ENCODE peak calls at places on chromosomes 7 and 10, in nine cellular contexts. Q is colonic mucosa, P is H9, I is GM13977, B is Calu3, E is pancreas, M is foreskin fibroblast, C is GM06990, K is astrocyte of the spinal cord. Y is an unnamed sample.
A peak's percentile ranks its signal among the peaks of the same experiment; 100 is the strongest.

GRCh38 chr10:62527019-62527827 is 153.1 kb downstream of the ZNF365 start:
- DNase-seq in K (no peak), Q (no peak), E (no peak), I (no peak), P (no peak), B (no peak), C (peak; percentile 76), M (no peak), Y (no peak)

GRCh38 chr10:112631501-112632410 is 184.7 kb downstream of the VTI1A start:
- DNase-seq in B (peak; percentile 54), M (peak; percentile 37), C (no peak), E (no peak), K (peak; percentile 29), P (no peak), Q (no peak), I (no peak), Y (no peak)

GRCh38 chr7:134548877-134549276 is at the start of gene AKR1B15:
- DNase-seq in B (no peak), C (peak; percentile 67), P (no peak), E (no peak), M (peak; percentile 41), Q (no peak), K (no peak), I (peak; percentile 74), Y (no peak)

GRCh38 chr7:83931968-83932367 is 262.6 kb downstream of the SEMA3A start:
- DNase-seq in Q (no peak), B (no peak), C (no peak), P (no peak), K (no peak), M (no peak), E (no peak), I (no peak), Y (no peak)

GRCh38 chr7:74412061-74412460 is 41.6 kb upstream of the GTF2IRD1 start:
- DNase-seq in B (no peak), M (no peak), I (no peak), P (no peak), Q (no peak), C (no peak), K (no peak), E (no peak), Y (no peak)

GRCh38 chr10:25130911-25131310 is 43.9 kb upstream of the GPR158 start:
- DNase-seq in C (no peak), M (peak; percentile 9), E (no peak), B (no peak), Q (no peak), I (no peak), P (no peak), K (peak; percentile 69), Y (no peak)

GRCh38 chr10:121409466-121410104 is 188.7 kb downstream of the FGFR2 start:
- DNase-seq in E (no peak), B (no peak), K (peak; percentile 39), M (no peak), C (no peak), I (no peak), P (no peak), Q (no peak), Y (no peak)

GRCh38 chr10:8302565-8302964 is 248.1 kb downstream of the GATA3 start:
- DNase-seq in E (no peak), Q (no peak), M (no peak), C (no peak), I (no peak), B (no peak), K (no peak), P (no peak), Y (no peak)

GRCh38 chr7:133052826-133053225 is 29.1 kb downstream of the CHCHD3 start:
- DNase-seq in B (no peak), E (no peak), I (no peak), Q (no peak), C (no peak), P (no peak), M (no peak), K (no peak), Y (no peak)

GRCh38 chr7:133050200-133050995 is 31.5 kb downstream of the CHCHD3 start:
- DNase-seq in E (no peak), B (no peak), Q (no peak), P (no peak), I (no peak), K (no peak), C (no peak), M (no peak), Y (no peak)

GRCh38 chr7:133051719-133052118 is 30.2 kb downstream of the CHCHD3 start:
- DNase-seq in Q (no peak), E (no peak), M (no peak), B (no peak), I (no peak), C (no peak), K (no peak), P (no peak), Y (no peak)

GRCh38 chr7:133052357-133052756 is 29.5 kb downstream of the CHCHD3 start:
- DNase-seq in E (no peak), M (no peak), Q (no peak), I (no peak), C (no peak), P (no peak), B (no peak), K (no peak), Y (no peak)

DNA sequence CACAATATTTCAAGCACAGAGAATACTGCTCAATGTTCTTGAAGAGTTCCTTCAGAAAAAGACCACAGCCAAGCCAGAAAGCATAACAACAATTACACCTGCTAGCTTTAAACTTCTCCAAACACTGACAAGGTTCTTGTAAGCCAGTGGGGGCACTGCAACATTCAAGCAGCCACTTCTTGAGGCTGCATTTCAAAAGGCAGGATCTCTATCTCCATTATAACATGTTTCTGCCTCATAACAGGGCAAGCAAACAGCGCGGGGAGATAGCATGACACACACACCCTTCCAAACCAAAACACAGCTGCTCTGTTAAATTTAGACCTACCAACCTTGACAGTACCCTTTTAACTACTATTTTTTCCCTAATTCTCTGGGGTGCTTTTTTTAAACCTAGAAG is 30.8 kb downstream of the CHCHD3 start:
- DNase-seq in K (peak; percentile 27), C (no peak), M (peak; percentile 15), B (no peak), Q (no peak), E (no peak), I (peak; percentile 40), P (no peak), Y (no peak)
- TF ChIP-seq CTCF in K (peak; percentile 43), C (peak; percentile 40), M (peak; percentile 21), B (no peak), Q (no peak), E (no peak), I (peak; percentile 48), P (peak; percentile 51), Y (peak; percentile 27)

DNA sequence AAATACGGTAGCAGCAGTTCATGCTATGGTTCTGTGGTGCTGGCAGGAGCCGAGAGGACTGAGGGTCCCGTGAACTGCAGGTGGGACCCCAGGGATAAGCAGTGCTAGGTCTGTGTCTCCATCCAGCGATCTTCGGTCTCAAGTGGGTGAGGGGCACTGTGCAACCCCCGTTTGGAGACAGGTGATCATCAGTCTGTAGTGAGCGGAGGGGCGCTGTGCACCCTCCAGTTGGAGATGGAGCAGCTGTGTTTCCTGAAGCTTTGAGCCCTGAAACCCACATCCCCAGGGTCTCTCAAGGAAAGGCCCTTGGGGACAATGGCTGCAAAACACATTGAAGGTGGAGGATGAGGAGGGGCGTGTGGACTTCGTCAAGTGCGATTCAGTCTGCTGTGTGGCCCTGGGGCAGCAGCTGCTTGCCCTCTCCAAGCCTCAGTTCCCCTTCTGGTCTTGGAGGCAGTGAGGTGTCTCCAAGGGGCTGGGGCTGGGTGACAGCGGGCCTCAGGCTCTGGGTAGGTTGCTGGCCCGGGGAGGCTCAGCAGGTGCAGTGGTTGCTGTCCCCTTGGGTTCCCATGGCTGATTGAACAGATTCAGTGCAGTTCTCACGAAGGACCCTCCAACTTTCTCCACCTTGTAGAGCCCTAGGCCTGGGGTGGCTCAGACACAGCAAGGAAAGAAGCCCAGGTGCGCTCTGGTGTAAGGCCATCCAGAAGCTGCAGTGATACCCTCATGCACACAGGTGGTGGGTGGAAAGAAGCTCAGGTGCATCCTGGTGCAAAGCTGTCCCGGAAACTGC is 160.7 kb downstream of the ADARB2 start:
- DNase-seq in B (no peak), I (no peak), C (no peak), Q (no peak), M (no peak), K (no peak), E (no peak), P (no peak), Y (no peak)
- TF ChIP-seq CTCF in B (no peak), I (no peak), C (no peak), Q (no peak), M (no peak), K (no peak), E (no peak), P (no peak), Y (no peak)

GRCh38 chr7:106779877-106780276 is 85.2 kb upstream of the PIK3CG start:
- DNase-seq in P (peak; percentile 84), B (peak; percentile 78), I (no peak), K (no peak), E (peak; percentile 57), Q (peak; percentile 69), C (no peak), M (no peak), Y (no peak)
- TF ChIP-seq CTCF in P (peak; percentile 64), B (peak; percentile 39), I (peak; percentile 35), K (no peak), E (no peak), Q (peak; percentile 24), C (peak; percentile 43), M (no peak), Y (peak; percentile 19)

GRCh38 chr7:91846436-91846835 is 34.1 kb downstream of the MTERF1 start:
- DNase-seq in C (no peak), B (no peak), E (no peak), M (no peak), I (no peak), K (no peak), P (no peak), Q (no peak), Y (no peak)

GRCh38 chr7:91850455-91850854 is 30.0 kb downstream of the MTERF1 start:
- DNase-seq in C (no peak), E (no peak), K (peak; percentile 27), M (no peak), B (no peak), Q (no peak), P (no peak), I (no peak), Y (no peak)

GRCh38 chr7:91847881-91848599 is 32.5 kb downstream of the MTERF1 start:
- DNase-seq in P (no peak), E (no peak), Q (no peak), C (no peak), K (no peak), M (no peak), I (no peak), B (no peak), Y (no peak)

GRCh38 chr7:91852263-91852741 is 28.2 kb downstream of the MTERF1 start:
- DNase-seq in P (peak; percentile 27), M (peak; percentile 14), B (no peak), Q (no peak), I (peak; percentile 14), C (no peak), E (no peak), K (no peak), Y (no peak)
- TF ChIP-seq CTCF in P (peak; percentile 65), M (peak; percentile 19), B (no peak), Q (no peak), I (peak; percentile 33), C (peak; percentile 55), E (no peak), K (peak; percentile 21), Y (peak; percentile 26)